ENCODE peak calls at places on chromosomes 4 and X, in four cellular contexts. M, D, I and U are unnamed samples.

GRCh38 chrX:150763303-150763797 is 70.2 kb downstream of the MTMR1 start:
- DNase-seq in M (no peak), I (no peak), D (no peak), U (no peak)

GRCh38 chr4:2252530-2252924 is 9.4 kb downstream of the MXD4 start:
- DNase-seq in I (no peak), D (no peak), M (no peak), U (no peak)

GRCh38 chrX:17361620-17362019 is 13.4 kb upstream of the NHS start:
- DNase-seq in D (no peak), M (peak; percentile 54), I (peak; percentile 19), U (peak; percentile 57)

GRCh38 chrX:145821291-145821897 is 3.8 kb downstream of the SLITRK2 start:
- DNase-seq in M (no peak), I (no peak), D (no peak), U (no peak)

GRCh38 chr4:87188063-87188462 is 32.4 kb downstream of the KLHL8 start:
- DNase-seq in M (no peak), D (no peak), I (no peak), U (no peak)

GRCh38 chrX:63513825-63514574 is 162.9 kb upstream of the SPIN4 start:
- DNase-seq in D (no peak), M (no peak), I (no peak), U (no peak)

GRCh38 chrX:12804655-12805054 is 13.4 kb downstream of the PRPS2 start:
- DNase-seq in I (no peak), D (no peak), M (no peak), U (no peak)

GRCh38 chrX:9019151-9019550 is 14.8 kb downstream of the FAM9B start:
- DNase-seq in M (no peak), I (no peak), D (no peak), U (no peak)

GRCh38 chr4:160809576-160809975 is 1354.2 kb downstream of the FSTL5 start:
- DNase-seq in D (no peak), I (no peak), M (no peak), U (no peak)

GRCh38 chr4:172648471-172648870 is 520.1 kb upstream of the GALNT7 start:
- DNase-seq in M (no peak), D (no peak), I (no peak), U (no peak)

GRCh38 chr4:127015616-127016015 is 617.1 kb upstream of the INTU start:
- DNase-seq in M (no peak), I (no peak), D (no peak), U (no peak)

GRCh38 chr4:87342872-87343271 is 20.2 kb upstream of the HSD17B13 start:
- DNase-seq in D (no peak), M (no peak), I (no peak), U (no peak)

GRCh38 chrX:111095974-111096870 is at the start of gene PAK3:
- DNase-seq in M (peak; percentile 50), I (no peak), D (no peak), U (peak; percentile 51)

GRCh38 chrX:150200820-150201287 is 162.3 kb upstream of the MAMLD1 start:
- DNase-seq in M (no peak), I (peak; percentile 54), D (no peak), U (peak; percentile 25)

GRCh38 chrX:13733506-13733905 is 914 bp downstream of the TRAPPC2 start:
- DNase-seq in I (no peak), D (no peak), M (no peak), U (no peak)

GRCh38 chr4:99028187-99028586 is 32.7 kb downstream of the METAP1 start:
- DNase-seq in I (peak; percentile 19), M (no peak), D (no peak), U (no peak)

GRCh38 chr4:121514443-121514842 is 133.6 kb upstream of the QRFPR start:
- DNase-seq in M (no peak), D (peak; percentile 65), I (no peak), U (no peak)
- TF ChIP-seq SUZ12 in M (no peak), D (no peak), I (no peak), U (no peak)

DNA sequence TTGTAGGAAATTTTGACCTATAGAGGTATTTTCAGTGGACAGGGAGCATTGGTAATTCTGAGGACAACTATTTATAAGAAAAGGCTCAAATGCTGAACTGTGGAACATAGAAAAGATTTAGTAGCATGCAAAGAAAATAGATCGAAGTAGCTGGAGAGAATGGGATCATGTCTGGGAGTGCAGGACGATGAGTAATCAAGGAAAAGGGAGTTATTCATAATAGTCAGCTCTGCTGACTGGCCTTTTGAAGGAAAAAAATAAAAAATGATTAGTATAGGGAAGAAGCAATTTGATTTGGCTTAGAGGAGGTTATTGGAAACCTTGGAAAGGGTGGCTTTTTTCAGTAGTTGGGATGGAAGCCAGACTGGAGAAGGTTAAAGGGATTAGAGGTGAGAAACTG is 22.9 kb upstream of the ANK2 start:
- DNase-seq in I (no peak), D (no peak), M (no peak), U (no peak)
- TF ChIP-seq SUZ12 in I (no peak), D (no peak), M (no peak), U (no peak)

DNA sequence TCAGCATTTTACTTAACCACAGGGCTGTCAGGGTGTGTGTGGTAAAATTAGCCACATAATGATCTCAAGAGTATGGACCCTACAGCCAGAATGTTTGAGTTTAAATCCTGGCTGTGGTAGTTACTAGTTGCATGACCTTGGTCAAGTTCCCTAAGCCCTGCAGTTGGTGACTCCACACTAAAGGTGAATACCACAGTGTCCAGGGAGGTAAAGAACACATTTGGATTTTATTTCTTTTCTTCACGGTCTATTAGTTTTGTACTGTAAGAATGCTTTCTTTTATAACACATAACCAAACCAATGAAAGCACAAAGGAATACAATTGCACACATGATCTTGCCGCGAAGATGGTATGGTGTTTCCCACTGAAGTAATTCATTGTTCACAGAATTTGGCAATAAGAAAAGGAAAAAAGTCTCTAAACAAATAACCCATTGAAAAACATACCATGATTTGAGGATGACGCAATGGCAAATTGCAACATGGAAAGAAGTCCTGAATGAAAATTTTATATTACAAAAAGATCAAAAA is 37.2 kb upstream of the TRIM2 start:
- DNase-seq in I (peak; percentile 38), D (no peak), M (no peak), U (no peak)
- TF ChIP-seq SUZ12 in I (no peak), D (no peak), M (no peak), U (no peak)

GRCh38 chrX:2325076-2325784 is 175.5 kb downstream of the DHRSX start:
- DNase-seq in M (no peak), I (no peak), D (no peak), U (peak; percentile 24)
- TF ChIP-seq SUZ12 in M (no peak), I (no peak), D (no peak), U (no peak)

GRCh38 chrX:103607385-103608304 is at the start of gene TCEAL3:
- DNase-seq in M (no peak), I (no peak), D (no peak), U (no peak)

GRCh38 chrX:103610282-103610681 is 2.5 kb downstream of the TCEAL3 start:
- DNase-seq in I (no peak), M (no peak), D (no peak), U (no peak)

GRCh38 chrX:103613362-103613761 is 5.6 kb downstream of the TCEAL3 start:
- DNase-seq in I (no peak), M (no peak), D (no peak), U (no peak)

DNA sequence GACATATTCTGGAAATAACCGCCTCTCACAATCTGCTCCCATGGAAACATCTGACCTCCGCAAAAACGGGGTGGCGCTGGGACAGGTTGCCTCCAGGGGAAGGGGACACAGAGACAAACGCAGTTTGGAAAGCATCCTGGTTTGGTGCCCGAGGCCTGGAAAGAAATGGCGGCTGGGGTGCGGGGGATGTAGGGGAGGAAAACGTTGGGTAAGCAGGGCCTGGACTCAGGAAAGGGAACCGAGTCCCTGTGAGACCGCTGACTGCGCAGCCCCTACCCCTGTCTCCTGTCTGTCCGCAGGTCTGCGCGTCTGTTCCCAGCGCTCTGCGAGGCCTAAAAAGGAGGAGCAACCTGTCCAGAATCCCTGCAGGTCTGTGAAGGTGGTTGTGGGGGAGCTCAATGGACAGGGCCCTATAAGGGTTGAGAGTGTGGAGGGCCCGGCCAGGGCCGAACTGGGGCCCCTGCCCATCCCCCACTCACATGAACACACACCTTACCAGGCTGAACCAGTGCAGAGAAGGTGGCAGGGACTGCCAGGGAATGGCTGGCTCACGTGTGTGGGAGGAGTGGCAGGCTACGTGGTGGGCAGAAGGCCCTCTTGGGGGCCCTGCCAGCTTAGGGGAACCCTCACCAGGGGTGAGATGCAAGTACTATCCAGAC is 671 bp downstream of the TCEAL3 start:
- DNase-seq in M (no peak), D (no peak), I (no peak), U (no peak)
- TF ChIP-seq SUZ12 in M (no peak), D (no peak), I (no peak), U (no peak)

GRCh38 chr4:84218002-84218401 is 281.1 kb downstream of the NKX6-1 start:
- DNase-seq in I (no peak), D (peak; percentile 13), M (peak; percentile 23), U (no peak)
- TF ChIP-seq SUZ12 in I (no peak), D (no peak), M (no peak), U (no peak)

DNA sequence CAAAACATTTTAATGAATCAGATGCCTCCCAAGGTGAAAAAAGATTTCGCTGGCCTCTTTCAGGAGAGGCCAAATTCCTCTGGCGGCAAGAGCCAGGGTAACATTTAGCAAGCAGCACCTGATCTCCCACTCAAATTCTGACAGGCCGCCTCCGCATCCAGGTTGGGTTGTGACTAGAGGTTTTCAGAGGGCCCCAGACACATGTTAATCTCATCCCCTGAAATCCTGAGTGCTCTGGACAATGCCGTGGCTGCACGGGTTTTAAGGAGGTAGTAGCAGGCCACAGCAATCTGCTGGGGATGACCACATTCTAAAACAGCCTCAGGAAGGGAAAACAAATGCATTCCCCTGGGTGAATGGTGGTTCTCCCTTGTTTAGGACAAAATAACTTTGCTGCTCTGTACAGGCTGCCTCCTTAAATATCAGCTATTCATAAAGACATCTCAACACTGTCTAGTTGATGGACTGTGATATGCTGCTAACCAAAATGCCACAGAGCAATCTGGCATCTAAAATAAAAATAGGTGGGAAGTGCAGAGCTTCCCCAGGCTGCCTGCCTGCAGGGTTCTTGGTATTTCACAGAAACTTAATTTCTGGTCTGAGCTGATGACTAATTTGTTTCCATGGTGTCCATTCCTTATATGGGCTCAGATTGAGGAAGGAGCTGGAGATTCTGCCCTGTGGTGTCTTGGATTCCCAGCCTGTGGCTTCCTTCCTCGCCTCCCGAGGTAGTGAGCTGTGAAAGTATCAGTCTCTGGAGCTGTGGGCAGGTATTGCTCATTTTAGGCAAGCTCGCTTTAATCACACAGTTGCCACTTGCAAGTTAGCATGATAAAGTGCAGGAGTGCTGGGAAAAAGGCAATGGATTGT is 202.1 kb downstream of the DCLK2 start:
- DNase-seq in D (no peak), I (no peak), M (no peak), U (no peak)
- TF ChIP-seq SUZ12 in D (no peak), I (no peak), M (no peak), U (no peak)

GRCh38 chr4:88737304-88738015 is 39.8 kb upstream of the NAP1L5 start:
- DNase-seq in I (no peak), D (no peak), M (no peak), U (no peak)
- TF ChIP-seq SUZ12 in I (no peak), D (no peak), M (no peak), U (no peak)

GRCh38 chr4:53703267-53703655 is 112.0 kb upstream of the LNX1 start:
- DNase-seq in D (no peak), I (no peak), M (no peak), U (no peak)
- TF ChIP-seq SUZ12 in D (no peak), I (no peak), M (no peak), U (no peak)

GRCh38 chrX:140141444-140142029 is 176.2 kb upstream of the CXorf66 start:
- DNase-seq in D (no peak), I (peak; percentile 8), M (no peak), U (peak; percentile 64)
- TF ChIP-seq SUZ12 in D (no peak), I (no peak), M (no peak), U (no peak)